ENCODE peak calls at places on chromosomes 2 and 18, in nine cellular contexts. D is tibial artery; T is EL; U is SW 1271; K is GM23338; M is GM19239; Q is spleen; A is smooth muscle cell of the brain vasculature; I is activated naive CD4-positive, alpha-beta T cell. C is an unnamed sample.

GRCh38 chr2:230660294-230661060 is 52.2 kb upstream of the CAB39 start:
- DNase-seq in D (peak; percentile 60), T (no peak), U (no peak), K (no peak), M (no peak), Q (peak; percentile 89), A (no peak), I (peak; percentile 27), C (peak; percentile 89)

GRCh38 chr2:232103140-232103737 is 141.7 kb downstream of the DIS3L2 start:
- DNase-seq in D (no peak), T (no peak), U (no peak), K (no peak), M (no peak), Q (no peak), A (no peak), I (no peak), C (no peak)

GRCh38 chr2:172455121-172455515 is 27.7 kb downstream of the ITGA6 start:
- DNase-seq in D (no peak), T (no peak), U (no peak), K (no peak), M (no peak), Q (no peak), A (no peak), I (no peak), C (no peak)

GRCh38 chr2:70498054-70498453 is 55.6 kb downstream of the TGFA start:
- DNase-seq in D (no peak), T (peak; percentile 5), U (peak; percentile 24), K (peak; percentile 72), M (no peak), Q (no peak), A (no peak), I (no peak), C (peak; percentile 8)

GRCh38 chr2:102520009-102520408 is 47.0 kb downstream of the SLC9A4 start:
- DNase-seq in D (no peak), T (peak; percentile 23), U (peak; percentile 44), K (peak; percentile 43), M (peak; percentile 4), Q (no peak), A (no peak), I (no peak), C (peak; percentile 25)

GRCh38 chr18:24362757-24363156 is 34.9 kb downstream of the OSBPL1A start:
- DNase-seq in D (no peak), T (no peak), U (no peak), K (no peak), M (no peak), Q (no peak), A (no peak), I (no peak), C (no peak)

GRCh38 chr2:8608411-8608954 is 73.4 kb upstream of the ID2 start:
- DNase-seq in D (no peak), T (peak; percentile 22), U (no peak), K (no peak), M (no peak), Q (no peak), A (no peak), I (no peak), C (peak; percentile 80)

GRCh38 chr2:12613137-12613912 is 103.4 kb upstream of the TRIB2 start:
- DNase-seq in D (no peak), T (no peak), U (no peak), K (peak; percentile 14), M (no peak), Q (no peak), A (no peak), I (no peak), C (no peak)

GRCh38 chr2:161990741-161991140 is 83.3 kb downstream of the DPP4 start:
- DNase-seq in D (no peak), T (peak; percentile 88), U (peak; percentile 35), K (no peak), M (no peak), Q (no peak), A (peak; percentile 21), I (no peak), C (peak; percentile 76)

GRCh38 chr2:40318931-40319330 is 133.0 kb downstream of the SLC8A1 start:
- DNase-seq in D (no peak), T (no peak), U (no peak), K (no peak), M (no peak), Q (no peak), A (no peak), I (no peak), C (no peak)

GRCh38 chr2:124534015-124534414 is 508.9 kb downstream of the CNTNAP5 start:
- DNase-seq in D (no peak), T (no peak), U (no peak), K (no peak), M (no peak), Q (no peak), A (no peak), I (no peak), C (no peak)